ENCODE peak calls at places on chromosome 1, in four cellular contexts. One of them, this sample, is unnamed. For H3K4me1, the result is how much of the 10 kb centered on the place peaks cover.

GRCh38 chr1:30965914-30966313 is 57.4 kb upstream of the SDC3 start:
- DNase-seq in A549: no peak
- DNase-seq in spleen: no peak
- DNase-seq in cardiac muscle cell: no peak
- DNase-seq in this sample: no peak

GRCh38 chr1:196105901-196106300 is 502.3 kb downstream of the KCNT2 start:
- DNase-seq in spleen: no peak
- DNase-seq in cardiac muscle cell: no peak
- DNase-seq in A549: no peak
- DNase-seq in this sample: peak

GRCh38 chr1:226912587-226913176 is 27.4 kb upstream of the COQ8A start:
- DNase-seq in A549: peak
- DNase-seq in cardiac muscle cell: peak
- DNase-seq in spleen: peak
- DNase-seq in this sample: peak

GRCh38 chr1:9331558-9332346 is 39.1 kb downstream of the SPSB1 start:
- DNase-seq in A549: peak
- DNase-seq in spleen: no peak
- DNase-seq in cardiac muscle cell: no peak
- DNase-seq in this sample: peak

GRCh38 chr1:79496129-79496528 is 489.6 kb upstream of the ADGRL4 start:
- DNase-seq in A549: no peak
- DNase-seq in cardiac muscle cell: no peak
- DNase-seq in spleen: no peak
- DNase-seq in this sample: no peak

GRCh38 chr1:107433068-107433467 is 292.2 kb downstream of the NTNG1 start:
- DNase-seq in A549: no peak
- DNase-seq in spleen: no peak
- DNase-seq in cardiac muscle cell: no peak
- DNase-seq in this sample: no peak

GRCh38 chr1:59150537-59151386 is 146.1 kb upstream of the FGGY start:
- DNase-seq in A549: peak
- DNase-seq in spleen: no peak
- DNase-seq in cardiac muscle cell: peak
- DNase-seq in this sample: peak

GRCh38 chr1:30688920-30689794 is 34.2 kb downstream of the MATN1 start:
- DNase-seq in cardiac muscle cell: no peak
- DNase-seq in A549: no peak
- DNase-seq in spleen: no peak
- DNase-seq in this sample: no peak

GRCh38 chr1:15557008-15557407 is 27.8 kb downstream of the AGMAT start:
- DNase-seq in A549: no peak
- DNase-seq in cardiac muscle cell: no peak
- DNase-seq in spleen: no peak
- DNase-seq in this sample: no peak

GRCh38 chr1:173248247-173248940 is 41.3 kb upstream of the TNFSF4 start:
- DNase-seq in cardiac muscle cell: no peak
- DNase-seq in spleen: no peak
- DNase-seq in A549: no peak
- DNase-seq in this sample: peak

GRCh38 chr1:172497230-172497629 is 35.7 kb upstream of the SUCO start:
- DNase-seq in cardiac muscle cell: peak
- DNase-seq in A549: peak
- DNase-seq in spleen: no peak
- DNase-seq in this sample: no peak

GRCh38 chr1:34590211-34590623 is 164.6 kb upstream of the GJB5 start:
- DNase-seq in A549: no peak
- DNase-seq in spleen: no peak
- DNase-seq in cardiac muscle cell: no peak
- DNase-seq in this sample: peak

GRCh38 chr1:186708578-186709203 is 28.5 kb upstream of the PTGS2 start:
- DNase-seq in spleen: no peak
- DNase-seq in A549: no peak
- DNase-seq in cardiac muscle cell: no peak
- DNase-seq in this sample: peak

GRCh38 chr1:111504097-111504496 is 664 bp upstream of the ADORA3 start:
- DNase-seq in spleen: no peak
- DNase-seq in A549: no peak
- DNase-seq in cardiac muscle cell: no peak
- DNase-seq in this sample: no peak

GRCh38 chr1:76284842-76285241 is 210.3 kb downstream of the ST6GALNAC3 start:
- DNase-seq in A549: no peak
- DNase-seq in cardiac muscle cell: no peak
- DNase-seq in spleen: no peak
- DNase-seq in this sample: no peak

GRCh38 chr1:66137235-66137634 is 344.5 kb downstream of the PDE4B start:
- DNase-seq in A549: no peak
- DNase-seq in cardiac muscle cell: no peak
- DNase-seq in spleen: no peak
- DNase-seq in this sample: no peak

GRCh38 chr1:107680579-107680985 is 284.4 kb downstream of the VAV3 start:
- DNase-seq in cardiac muscle cell: no peak
- DNase-seq in spleen: no peak
- DNase-seq in A549: no peak
- DNase-seq in this sample: no peak

GRCh38 chr1:73862343-73862742 is 335.6 kb downstream of the LRRIQ3 start:
- DNase-seq in A549: no peak
- DNase-seq in cardiac muscle cell: no peak
- DNase-seq in spleen: no peak
- DNase-seq in this sample: no peak

GRCh38 chr1:197892684-197893083 is 9.7 kb upstream of the C1orf53 start:
- DNase-seq in A549: no peak
- DNase-seq in spleen: no peak
- DNase-seq in cardiac muscle cell: no peak
- DNase-seq in this sample: no peak

GRCh38 chr1:240465531-240465940 is 146.4 kb downstream of the GREM2 start:
- DNase-seq in cardiac muscle cell: peak
- DNase-seq in A549: no peak
- DNase-seq in spleen: no peak
- DNase-seq in this sample: no peak

GRCh38 chr1:204885288-204885711 is 14.6 kb downstream of the NFASC start:
- DNase-seq in cardiac muscle cell: no peak
- DNase-seq in spleen: no peak
- DNase-seq in A549: no peak
- DNase-seq in this sample: no peak

GRCh38 chr1:183804916-183805734 is at the start of gene RGL1:
- DNase-seq in spleen: peak
- DNase-seq in A549: peak
- DNase-seq in cardiac muscle cell: peak
- DNase-seq in this sample: peak

GRCh38 chr1:218827486-218827885 is 346.2 kb upstream of the LYPLAL1 start:
- DNase-seq in A549: no peak
- DNase-seq in spleen: no peak
- DNase-seq in cardiac muscle cell: no peak
- DNase-seq in this sample: no peak

GRCh38 chr1:218828125-218828650 is 345.5 kb upstream of the LYPLAL1 start:
- DNase-seq in spleen: no peak
- DNase-seq in cardiac muscle cell: no peak
- DNase-seq in A549: no peak
- DNase-seq in this sample: no peak

GRCh38 chr1:218817747-218818146 is 355.9 kb upstream of the LYPLAL1 start:
- DNase-seq in cardiac muscle cell: peak
- DNase-seq in A549: no peak
- DNase-seq in spleen: no peak
- DNase-seq in this sample: no peak

GRCh38 chr1:218829143-218829542 is 344.5 kb upstream of the LYPLAL1 start:
- DNase-seq in spleen: no peak
- DNase-seq in A549: no peak
- DNase-seq in cardiac muscle cell: no peak
- DNase-seq in this sample: no peak

DNA sequence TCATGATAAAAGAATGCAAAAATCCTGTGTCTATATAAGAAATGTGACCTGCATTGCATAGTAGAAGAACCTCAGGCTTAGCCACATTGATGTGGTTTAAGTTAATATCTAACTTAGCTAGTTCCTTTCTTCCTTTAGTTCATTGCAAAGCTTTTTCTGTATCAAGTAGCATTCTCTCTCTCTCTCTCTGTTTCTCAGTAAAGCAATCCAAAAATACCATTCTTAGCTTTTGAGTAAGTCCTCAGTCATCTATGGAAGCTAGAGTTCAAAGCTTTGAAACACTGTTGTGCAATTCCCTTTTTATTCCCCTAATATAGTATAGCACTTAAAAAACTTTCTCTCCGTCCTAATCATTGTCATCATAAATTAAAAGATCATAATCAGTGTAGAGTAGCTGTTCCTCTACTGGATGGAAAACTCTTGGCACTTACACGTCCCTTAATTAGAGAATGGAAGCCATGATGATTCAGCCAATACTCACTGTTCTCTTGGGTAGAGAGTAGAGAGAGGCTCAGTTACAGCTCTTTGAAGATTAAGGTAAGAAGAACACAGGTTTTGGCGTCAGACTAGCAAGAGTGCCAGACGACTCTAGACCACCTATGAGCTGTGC is 350.3 kb upstream of the LYPLAL1 start:
- DNase-seq in spleen: no peak
- DNase-seq in A549: no peak
- DNase-seq in cardiac muscle cell: no peak
- DNase-seq in this sample: peak
- H3K27ac ChIP-seq in spleen: no peak
- H3K27ac ChIP-seq in A549: peak
- H3K27ac ChIP-seq in cardiac muscle cell: no peak
- H3K27ac ChIP-seq in this sample: no peak

GRCh38 chr1:87194271-87194774 is 134.4 kb upstream of the LMO4 start:
- DNase-seq in cardiac muscle cell: no peak
- DNase-seq in spleen: no peak
- DNase-seq in A549: no peak
- DNase-seq in this sample: no peak
- TF ChIP-seq CTCF in cardiac muscle cell: no peak
- TF ChIP-seq CTCF in spleen: no peak
- TF ChIP-seq CTCF in A549: no peak
- TF ChIP-seq CTCF in this sample: no peak

GRCh38 chr1:19121192-19121591 is 88.9 kb downstream of the UBR4 start:
- DNase-seq in cardiac muscle cell: no peak
- DNase-seq in A549: no peak
- DNase-seq in spleen: no peak
- DNase-seq in this sample: no peak
- H3K4me1 ChIP-seq in cardiac muscle cell: under half
- H3K4me1 ChIP-seq in A549: under half
- H3K4me1 ChIP-seq in spleen: under half
- H3K4me1 ChIP-seq in this sample: under half

DNA sequence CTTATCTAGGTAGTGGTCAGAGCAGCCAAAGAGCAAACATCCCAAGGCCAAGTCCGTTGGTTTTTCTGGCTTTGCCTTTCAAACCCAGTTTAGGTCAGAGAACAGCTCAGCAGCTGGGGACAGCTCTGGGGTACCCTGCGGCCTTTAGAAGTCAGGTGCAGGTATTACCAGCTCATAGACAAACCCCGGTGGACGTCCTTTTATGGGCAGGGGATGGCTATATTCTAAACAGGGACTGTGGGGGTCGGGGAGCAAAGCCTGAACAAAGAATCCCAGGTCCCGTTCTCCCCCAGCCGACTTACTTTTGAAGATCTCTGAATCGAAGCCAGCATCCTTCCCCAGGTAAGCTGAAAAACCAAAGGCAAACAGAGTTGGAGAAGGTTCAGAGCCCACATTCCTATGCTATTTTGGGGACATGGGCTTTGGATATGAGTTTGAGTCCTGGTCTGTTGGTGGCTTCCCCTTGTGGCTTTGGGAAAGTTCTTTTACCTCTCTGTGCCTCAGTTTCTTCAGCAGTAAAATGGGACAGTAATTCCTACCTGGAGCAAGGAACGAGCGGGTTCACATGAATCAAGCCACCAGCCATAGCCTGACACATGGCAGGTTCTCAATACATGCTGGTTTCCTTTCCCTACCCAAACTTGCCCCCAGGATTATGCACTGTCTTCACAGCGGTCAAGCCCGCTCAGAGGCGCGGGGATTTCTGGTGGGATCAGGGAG is 16.6 kb downstream of the MYOM3 start:
- DNase-seq in spleen: no peak
- DNase-seq in cardiac muscle cell: peak
- DNase-seq in A549: no peak
- DNase-seq in this sample: no peak
- H3K27ac ChIP-seq in spleen: no peak
- H3K27ac ChIP-seq in cardiac muscle cell: peak
- H3K27ac ChIP-seq in A549: no peak
- H3K27ac ChIP-seq in this sample: no peak

GRCh38 chr1:116134178-116134773 is 23.1 kb downstream of the MAB21L3 start:
- DNase-seq in cardiac muscle cell: no peak
- DNase-seq in A549: peak
- DNase-seq in spleen: no peak
- DNase-seq in this sample: no peak
- TF ChIP-seq CTCF in cardiac muscle cell: peak
- TF ChIP-seq CTCF in A549: peak
- TF ChIP-seq CTCF in spleen: no peak
- TF ChIP-seq CTCF in this sample: peak

This sample was measured in foreskin keratinocyte.